ENCODE peak calls at places on chromosomes 12 and 14, in seven cellular contexts. U is IMR-90, S is kidney, M is fibroblast of lung, B is astrocyte, H is K562, W is HCT116. D is an unnamed sample.

GRCh38 chr12:117042171-117042809 is 56.9 kb downstream of the TESC start:
- DNase-seq in U (peak; percentile 8), S (no peak), M (peak; percentile 15), B (no peak), H (peak; percentile 98), W (no peak), D (peak; percentile 33)

GRCh38 chr14:96225745-96226151 is 21.1 kb downstream of the BDKRB2 start:
- DNase-seq in U (peak; percentile 64), S (peak; percentile 85), M (peak; percentile 83), B (peak; percentile 81), H (no peak), W (no peak), D (peak; percentile 74)

GRCh38 chr14:88985654-88986053 is 161.2 kb downstream of the TTC8 start:
- DNase-seq in U (no peak), S (no peak), M (peak; percentile 20), B (no peak), H (no peak), W (no peak), D (no peak)

GRCh38 chr12:54018608-54018984 is 9.6 kb upstream of the HOXC6 start:
- DNase-seq in U (no peak), S (peak; percentile 89), M (no peak), B (no peak), H (peak; percentile 74), W (no peak), D (peak; percentile 76)

GRCh38 chr12:77031745-77032144 is 33.6 kb downstream of the E2F7 start:
- DNase-seq in U (peak; percentile 61), S (no peak), M (peak; percentile 83), B (peak; percentile 76), H (no peak), W (no peak), D (peak; percentile 69)

GRCh38 chr12:39124768-39125167 is 219.4 kb upstream of the CPNE8 start:
- DNase-seq in U (no peak), S (no peak), M (no peak), B (no peak), H (no peak), W (no peak), D (no peak)

GRCh38 chr12:10638728-10639127 is 25.3 kb upstream of the MAGOHB start:
- DNase-seq in U (no peak), S (no peak), M (no peak), B (no peak), H (no peak), W (no peak), D (no peak)

GRCh38 chr12:115680967-115681366 is 596.5 kb downstream of the MED13L start:
- DNase-seq in U (no peak), S (no peak), M (no peak), B (no peak), H (no peak), W (no peak), D (no peak)

GRCh38 chr12:41946106-41946505 is 198.6 kb downstream of the GXYLT1 start:
- DNase-seq in U (no peak), S (no peak), M (no peak), B (no peak), H (no peak), W (no peak), D (no peak)

GRCh38 chr12:102436867-102437266 is 43.5 kb downstream of the IGF1 start:
- DNase-seq in U (peak; percentile 31), S (no peak), M (no peak), B (no peak), H (no peak), W (no peak), D (no peak)

GRCh38 chr12:84913151-84913550 is 552 bp upstream of the SLC6A15 start:
- DNase-seq in U (no peak), S (no peak), M (peak; percentile 1), B (no peak), H (no peak), W (no peak), D (no peak)

GRCh38 chr12:4156317-4156716 is 117.2 kb upstream of the CCND2 start:
- DNase-seq in U (no peak), S (no peak), M (no peak), B (no peak), H (no peak), W (no peak), D (no peak)

GRCh38 chr12:43329381-43329780 is 222.6 kb downstream of the ADAMTS20 start:
- DNase-seq in U (peak; percentile 12), S (no peak), M (peak; percentile 76), B (peak; percentile 73), H (no peak), W (no peak), D (no peak)

GRCh38 chr14:70888681-70889175 is 18.5 kb upstream of the PCNX1 start:
- DNase-seq in U (peak; percentile 70), S (no peak), M (peak; percentile 70), B (peak; percentile 59), H (no peak), W (no peak), D (peak; percentile 89)

GRCh38 chr14:90774316-90774715 is 41.9 kb downstream of the TTC7B start:
- DNase-seq in U (no peak), S (no peak), M (no peak), B (no peak), H (no peak), W (no peak), D (no peak)

GRCh38 chr12:58920956-58921861 is 905 bp upstream of the LRIG3 start:
- DNase-seq in U (no peak), S (no peak), M (no peak), B (no peak), H (no peak), W (no peak), D (peak; percentile 3)

GRCh38 chr12:45350861-45351260 is 135.0 kb downstream of the ANO6 start:
- DNase-seq in U (no peak), S (no peak), M (no peak), B (no peak), H (no peak), W (no peak), D (peak; percentile 35)

GRCh38 chr12:117994551-117995438 is 21.7 kb upstream of the RFC5 start:
- DNase-seq in U (no peak), S (no peak), M (no peak), B (no peak), H (no peak), W (no peak), D (no peak)

GRCh38 chr14:61860294-61860918 is 98.2 kb downstream of the SNAPC1 start:
- DNase-seq in U (peak; percentile 42), S (no peak), M (peak; percentile 24), B (peak; percentile 14), H (peak; percentile 54), W (peak; percentile 23), D (peak; percentile 64)

GRCh38 chr12:124545508-124546418 is 21.6 kb downstream of the NCOR2 start:
- DNase-seq in U (peak; percentile 43), S (peak; percentile 90), M (peak; percentile 92), B (peak; percentile 88), H (no peak), W (no peak), D (peak; percentile 51)

GRCh38 chr14:88775532-88775931 is 17.2 kb downstream of the EML5 start:
- DNase-seq in U (no peak), S (no peak), M (no peak), B (no peak), H (no peak), W (no peak), D (no peak)

GRCh38 chr12:67989184-67989965 is at the start of gene IFNG-AS1:
- DNase-seq in U (no peak), S (no peak), M (no peak), B (no peak), H (no peak), W (no peak), D (no peak)
- H3K9ac ChIP-seq in U (no peak within 1 kb of the TSS), S (no peak within 1 kb of the TSS), M (no peak within 1 kb of the TSS), B (no peak within 1 kb of the TSS), H (no peak within 1 kb of the TSS), W (no peak within 1 kb of the TSS), D (no peak within 1 kb of the TSS)

DNA sequence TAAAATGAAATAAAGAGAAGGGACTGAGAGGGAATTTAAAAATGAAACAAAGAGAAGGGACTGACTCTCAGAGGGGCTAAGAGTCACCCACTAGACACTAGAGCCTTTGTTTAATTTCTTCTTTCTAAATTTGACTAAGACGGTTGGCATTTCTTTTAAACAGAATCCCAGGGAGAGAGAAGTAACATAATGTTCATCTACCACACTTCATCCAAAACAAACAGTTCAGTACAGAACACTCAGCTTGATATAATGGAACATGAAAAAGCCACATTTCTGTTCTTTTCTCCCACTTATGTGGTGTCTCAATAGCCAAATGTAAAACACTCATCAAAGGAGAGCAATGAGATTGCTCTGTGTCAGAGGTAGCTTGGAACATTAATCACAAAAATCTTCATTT is 10.1 kb upstream of the NT5DC3 start:
- DNase-seq in U (peak; percentile 49), S (no peak), M (peak; percentile 80), B (peak; percentile 72), H (no peak), W (no peak), D (peak; percentile 21)
- H3K9ac ChIP-seq in U (no peak overlapping the region), S (no peak overlapping the region), M (no peak overlapping the region), B (no peak overlapping the region), H (no peak overlapping the region), W (no peak overlapping the region), D (no peak overlapping the region)

GRCh38 chr12:105235299-105235746 is 651 bp downstream of the APPL2 start:
- DNase-seq in U (peak; percentile 26), S (no peak), M (peak; percentile 37), B (no peak), H (no peak), W (no peak), D (peak; percentile 69)
- H3K9ac ChIP-seq in U (peak overlapping the region; percentile 89), S (peak overlapping the region; percentile 72), M (peak overlapping the region; percentile 89), B (peak overlapping the region; percentile 84), H (peak overlapping the region; percentile 76), W (peak overlapping the region; percentile 69), D (peak overlapping the region; percentile 92)

GRCh38 chr14:105861985-105862465 is 335.6 kb downstream of the TMEM121 start:
- DNase-seq in U (no peak), S (peak; percentile 37), M (no peak), B (no peak), H (no peak), W (no peak), D (no peak)

GRCh38 chr14:105864116-105864515 is 337.7 kb downstream of the TMEM121 start:
- DNase-seq in U (no peak), S (no peak), M (no peak), B (no peak), H (no peak), W (no peak), D (no peak)

GRCh38 chr14:105860615-105861580 is 334.5 kb downstream of the TMEM121 start:
- DNase-seq in U (no peak), S (peak; percentile 60), M (no peak), B (no peak), H (no peak), W (no peak), D (no peak)

GRCh38 chr14:105863296-105864108 is 337.1 kb downstream of the TMEM121 start:
- DNase-seq in U (no peak), S (peak; percentile 63), M (no peak), B (no peak), H (no peak), W (no peak), D (no peak)

DNA sequence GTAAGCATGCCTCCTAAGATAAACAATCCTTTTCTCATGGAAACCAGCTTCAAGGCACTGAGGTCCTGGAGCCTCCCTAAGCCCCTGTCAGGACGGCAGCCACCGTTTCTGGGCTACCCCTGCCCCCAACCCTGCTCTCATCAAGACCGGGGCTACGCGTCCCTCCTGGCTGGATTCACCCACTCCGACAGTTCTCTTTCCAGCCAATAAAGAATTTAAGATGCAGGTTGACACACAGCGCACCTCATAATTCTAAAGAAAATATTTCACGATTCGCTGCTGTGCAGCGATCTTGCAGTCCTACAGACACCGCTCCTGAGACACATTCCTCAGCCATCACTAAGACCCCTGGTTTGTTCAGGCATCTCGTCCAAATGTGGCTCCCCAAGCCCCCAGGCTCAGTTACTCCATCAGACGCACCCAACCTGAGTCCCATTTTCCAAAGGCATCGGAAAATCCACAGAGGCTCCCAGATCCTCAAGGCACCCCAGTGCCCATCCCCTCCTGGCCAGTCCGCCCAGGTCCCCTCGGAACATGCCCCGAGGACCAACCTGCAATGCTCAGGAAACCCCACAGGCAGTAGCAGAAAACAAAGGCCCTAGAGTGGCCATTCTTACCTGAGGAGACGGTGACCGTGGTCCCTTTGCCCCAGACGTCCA is 336.3 kb downstream of the TMEM121 start:
- DNase-seq in U (no peak), S (no peak), M (no peak), B (no peak), H (no peak), W (no peak), D (no peak)
- H3K9ac ChIP-seq in U (no peak overlapping the region), S (no peak overlapping the region), M (no peak overlapping the region), B (no peak overlapping the region), H (no peak overlapping the region), W (no peak overlapping the region), D (no peak overlapping the region)

D was measured in GM23248.